ENCODE peak calls at places on chromosomes 3 and 15, in four cellular contexts. J, V, S and I are unnamed samples.

GRCh38 chr3:191051037-191051436 is 148.0 kb upstream of the OSTN start:
- DNase-seq in J (no peak), V (no peak), S (peak), I (no peak)

GRCh38 chr3:23239181-23240068 is 36.3 kb downstream of the UBE2E2 start:
- DNase-seq in J (no peak), V (no peak), S (no peak), I (no peak)

GRCh38 chr3:172097585-172097984 is 58.2 kb downstream of the FNDC3B start:
- DNase-seq in J (no peak), V (no peak), S (no peak), I (no peak)

GRCh38 chr15:70323111-70323851 is 225.6 kb upstream of the TLE3 start:
- DNase-seq in J (no peak), V (no peak), S (no peak), I (no peak)

GRCh38 chr3:11655188-11655928 is 11.6 kb upstream of the VGLL4 start:
- DNase-seq in J (peak), V (no peak), S (peak), I (peak)

GRCh38 chr3:167716920-167717319 is 17.8 kb downstream of the PDCD10 start:
- DNase-seq in J (no peak), V (no peak), S (no peak), I (no peak)

GRCh38 chr15:58505581-58505980 is 73.8 kb downstream of the LIPC start:
- DNase-seq in J (no peak), V (no peak), S (no peak), I (no peak)

GRCh38 chr15:52114256-52114655 is 1.7 kb upstream of the BCL2L10 start:
- DNase-seq in J (no peak), V (no peak), S (no peak), I (no peak)

GRCh38 chr3:30581982-30582381 is 24.4 kb upstream of the TGFBR2 start:
- DNase-seq in J (no peak), V (no peak), S (no peak), I (no peak)

GRCh38 chr15:100141304-100142080 is 200.3 kb downstream of the ADAMTS17 start:
- DNase-seq in J (no peak), V (no peak), S (no peak), I (no peak)

GRCh38 chr3:157079677-157080369 is 80.1 kb downstream of the CCNL1 start:
- DNase-seq in J (no peak), V (no peak), S (no peak), I (no peak)

GRCh38 chr3:157078131-157078835 is 81.7 kb downstream of the CCNL1 start:
- DNase-seq in J (peak), V (no peak), S (no peak), I (no peak)

GRCh38 chr3:157075693-157076420 is 84.1 kb downstream of the CCNL1 start:
- DNase-seq in J (no peak), V (no peak), S (no peak), I (no peak)

GRCh38 chr3:157074490-157074889 is 85.5 kb downstream of the CCNL1 start:
- DNase-seq in J (no peak), V (no peak), S (no peak), I (no peak)

DNA sequence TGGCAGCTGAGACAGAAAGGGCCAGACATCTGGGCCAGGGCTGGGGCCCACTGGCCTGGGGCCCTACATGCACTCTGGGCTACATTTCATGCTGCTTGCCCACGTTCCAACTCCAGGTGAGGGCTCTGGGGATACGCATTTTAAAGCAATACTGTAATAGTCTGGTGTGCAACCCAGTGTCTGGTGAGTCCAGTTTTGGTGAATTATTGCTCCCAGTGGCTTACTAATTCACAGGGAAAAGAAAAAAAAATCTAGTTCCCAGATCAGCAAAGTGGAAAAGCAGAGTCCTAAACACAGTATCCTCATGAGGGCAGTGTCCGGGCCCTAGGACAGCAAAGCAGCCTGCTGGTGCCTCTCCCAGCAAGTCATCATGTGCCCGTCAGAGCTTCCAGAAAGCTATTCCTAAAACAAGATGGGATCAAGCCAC is 82.4 kb downstream of the CCNL1 start:
- DNase-seq in J (peak), V (no peak), S (no peak), I (no peak)
- TF ChIP-seq CTCF in J (peak), V (no peak), S (no peak), I (no peak)

GRCh38 chr15:35054380-35054779 is 30.7 kb downstream of the NANOGP8 start:
- DNase-seq in J (no peak), V (no peak), S (no peak), I (no peak)
- TF ChIP-seq CTCF in J (no peak), V (no peak), S (no peak), I (no peak)

DNA sequence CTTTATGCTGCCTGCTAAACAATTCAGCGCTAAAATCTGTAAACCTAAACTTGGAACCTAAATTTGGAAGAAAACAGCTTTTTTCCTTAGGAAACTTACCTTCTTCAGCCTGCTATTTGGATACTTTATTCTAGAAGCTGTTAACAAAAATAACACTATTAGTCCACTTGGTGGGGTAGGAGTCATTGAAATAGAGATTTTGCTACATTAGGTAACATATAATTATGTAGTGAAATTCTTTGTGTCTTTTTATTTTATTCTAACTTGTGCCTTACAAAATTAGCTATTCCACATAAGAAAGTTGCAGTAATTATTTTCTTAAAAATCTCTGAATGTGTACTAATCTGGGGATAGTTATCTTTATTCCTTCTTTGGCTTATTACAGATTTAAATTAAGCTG is 360.4 kb upstream of the ROBO2 start:
- DNase-seq in J (no peak), V (no peak), S (no peak), I (no peak)
- TF ChIP-seq CTCF in J (peak), V (no peak), S (no peak), I (no peak)

DNA sequence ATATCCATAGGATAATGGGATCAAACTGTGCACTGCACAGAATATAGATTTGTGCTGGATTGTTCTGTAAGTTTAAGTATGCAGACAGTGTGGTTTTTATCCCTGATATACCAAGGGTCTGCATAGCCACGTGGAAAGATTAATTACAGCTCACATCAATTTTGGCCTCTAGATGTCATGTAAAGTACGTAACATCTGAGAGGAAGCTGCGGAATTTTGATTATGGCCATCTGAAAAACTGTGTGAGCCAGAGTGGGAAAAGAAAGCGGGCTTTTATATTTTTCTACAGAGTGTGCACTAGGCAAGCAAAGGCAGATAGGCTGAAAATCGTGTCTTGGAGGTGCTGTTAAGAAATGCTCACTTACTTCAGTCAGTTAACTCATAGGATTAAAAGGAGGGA is 562.7 kb downstream of the GBE1 start:
- DNase-seq in J (no peak), V (no peak), S (no peak), I (no peak)
- TF ChIP-seq CTCF in J (no peak), V (no peak), S (no peak), I (no peak)

GRCh38 chr3:186255703-186256331 is 106.2 kb downstream of the DGKG start:
- DNase-seq in J (peak), V (peak), S (peak), I (peak)
- TF ChIP-seq CTCF in J (peak), V (peak), S (no peak), I (peak)

DNA sequence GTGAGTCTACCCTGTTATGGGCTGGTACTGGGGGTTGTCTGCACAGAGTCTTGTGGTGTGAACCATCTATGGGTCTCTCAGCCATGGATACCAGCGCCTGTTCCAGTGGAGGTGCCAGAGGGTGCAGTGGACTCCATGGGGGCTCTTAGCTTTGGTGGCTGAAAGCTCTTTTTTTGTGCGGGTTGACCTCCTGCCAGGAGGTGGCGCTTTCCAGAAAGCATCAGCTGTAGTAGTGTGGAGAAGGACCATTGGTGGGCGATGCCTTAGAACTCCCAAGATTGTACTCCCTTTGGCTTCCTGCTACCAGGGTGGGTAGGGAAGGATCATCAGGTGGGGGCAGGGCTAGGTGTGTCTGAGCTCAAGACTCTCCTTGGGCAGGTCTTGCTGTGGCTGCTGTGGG is 602.6 kb downstream of the RSL24D1 start:
- DNase-seq in J (no peak), V (no peak), S (no peak), I (peak)
- TF ChIP-seq CTCF in J (peak), V (no peak), S (no peak), I (no peak)